ENCODE peak calls at places on chromosomes 7 and 10, in ten cellular contexts. One of them, this sample, is unnamed.

GRCh38 chr7:91634485-91635177 is 245.9 kb downstream of the MTERF1 start:
- DNase-seq in retina: no peak
- DNase-seq in body of pancreas: no peak
- DNase-seq in activated T-helper 1 cell treated with anti-CD3 and anti-CD28 coated beads, Interleukin-2, amount 50 U/mL, for 16 hours: no peak
- DNase-seq in iris pigment epithelial cell: no peak
- DNase-seq in fibroblast of mammary gland: no peak
- DNase-seq in aorta: no peak
- DNase-seq in A549: no peak
- DNase-seq in caudate nucleus: no peak
- DNase-seq in activated CD8-positive, alpha-beta memory T cell treated with anti-CD3 and anti-CD28 coated beads, Interleukin-2, amount 10 ng/mL, durations not matched to agents 7 days and 5 days: no peak
- DNase-seq in this sample: no peak

GRCh38 chr7:16670021-16670420 is 24.0 kb downstream of the BZW2 start:
- DNase-seq in retina: no peak
- DNase-seq in body of pancreas: no peak
- DNase-seq in activated T-helper 1 cell treated with anti-CD3 and anti-CD28 coated beads, Interleukin-2, amount 50 U/mL, for 16 hours: no peak
- DNase-seq in iris pigment epithelial cell: peak; percentile 74
- DNase-seq in fibroblast of mammary gland: peak; percentile 77
- DNase-seq in aorta: no peak
- DNase-seq in A549: no peak
- DNase-seq in caudate nucleus: no peak
- DNase-seq in activated CD8-positive, alpha-beta memory T cell treated with anti-CD3 and anti-CD28 coated beads, Interleukin-2, amount 10 ng/mL, durations not matched to agents 7 days and 5 days: no peak
- DNase-seq in this sample: no peak

GRCh38 chr7:116782177-116782711 is 80.1 kb upstream of the CAPZA2 start:
- DNase-seq in retina: peak; percentile 45
- DNase-seq in body of pancreas: no peak
- DNase-seq in activated T-helper 1 cell treated with anti-CD3 and anti-CD28 coated beads, Interleukin-2, amount 50 U/mL, for 16 hours: no peak
- DNase-seq in iris pigment epithelial cell: peak; percentile 82
- DNase-seq in fibroblast of mammary gland: peak; percentile 39
- DNase-seq in aorta: no peak
- DNase-seq in A549: no peak
- DNase-seq in caudate nucleus: no peak
- DNase-seq in activated CD8-positive, alpha-beta memory T cell treated with anti-CD3 and anti-CD28 coated beads, Interleukin-2, amount 10 ng/mL, durations not matched to agents 7 days and 5 days: no peak
- DNase-seq in this sample: no peak

GRCh38 chr7:5429857-5430611 is 6.4 kb upstream of the TNRC18 start:
- DNase-seq in retina: no peak
- DNase-seq in body of pancreas: peak; percentile 31
- DNase-seq in activated T-helper 1 cell treated with anti-CD3 and anti-CD28 coated beads, Interleukin-2, amount 50 U/mL, for 16 hours: no peak
- DNase-seq in iris pigment epithelial cell: peak; percentile 31
- DNase-seq in fibroblast of mammary gland: peak; percentile 49
- DNase-seq in aorta: peak; percentile 78
- DNase-seq in A549: no peak
- DNase-seq in caudate nucleus: no peak
- DNase-seq in activated CD8-positive, alpha-beta memory T cell treated with anti-CD3 and anti-CD28 coated beads, Interleukin-2, amount 10 ng/mL, durations not matched to agents 7 days and 5 days: no peak
- DNase-seq in this sample: peak; percentile 74

GRCh38 chr7:1961776-1962276 is 270.9 kb downstream of the MAD1L1 start:
- DNase-seq in retina: no peak
- DNase-seq in body of pancreas: no peak
- DNase-seq in activated T-helper 1 cell treated with anti-CD3 and anti-CD28 coated beads, Interleukin-2, amount 50 U/mL, for 16 hours: no peak
- DNase-seq in iris pigment epithelial cell: peak; percentile 93
- DNase-seq in fibroblast of mammary gland: peak; percentile 98
- DNase-seq in aorta: no peak
- DNase-seq in A549: no peak
- DNase-seq in caudate nucleus: no peak
- DNase-seq in activated CD8-positive, alpha-beta memory T cell treated with anti-CD3 and anti-CD28 coated beads, Interleukin-2, amount 10 ng/mL, durations not matched to agents 7 days and 5 days: peak; percentile 64
- DNase-seq in this sample: no peak

GRCh38 chr7:2499719-2500430 is 19.7 kb upstream of the LFNG start:
- DNase-seq in retina: peak; percentile 41
- DNase-seq in body of pancreas: no peak
- DNase-seq in activated T-helper 1 cell treated with anti-CD3 and anti-CD28 coated beads, Interleukin-2, amount 50 U/mL, for 16 hours: no peak
- DNase-seq in iris pigment epithelial cell: no peak
- DNase-seq in fibroblast of mammary gland: no peak
- DNase-seq in aorta: no peak
- DNase-seq in A549: no peak
- DNase-seq in caudate nucleus: no peak
- DNase-seq in activated CD8-positive, alpha-beta memory T cell treated with anti-CD3 and anti-CD28 coated beads, Interleukin-2, amount 10 ng/mL, durations not matched to agents 7 days and 5 days: no peak
- DNase-seq in this sample: no peak

GRCh38 chr7:91407942-91408341 is 143.7 kb downstream of the FZD1 start:
- DNase-seq in retina: no peak
- DNase-seq in body of pancreas: no peak
- DNase-seq in activated T-helper 1 cell treated with anti-CD3 and anti-CD28 coated beads, Interleukin-2, amount 50 U/mL, for 16 hours: no peak
- DNase-seq in iris pigment epithelial cell: no peak
- DNase-seq in fibroblast of mammary gland: no peak
- DNase-seq in aorta: no peak
- DNase-seq in A549: no peak
- DNase-seq in caudate nucleus: no peak
- DNase-seq in activated CD8-positive, alpha-beta memory T cell treated with anti-CD3 and anti-CD28 coated beads, Interleukin-2, amount 10 ng/mL, durations not matched to agents 7 days and 5 days: no peak
- DNase-seq in this sample: no peak

GRCh38 chr10:20858292-20859124 is 38.6 kb downstream of the NEBL start:
- DNase-seq in retina: peak; percentile 24
- DNase-seq in body of pancreas: no peak
- DNase-seq in activated T-helper 1 cell treated with anti-CD3 and anti-CD28 coated beads, Interleukin-2, amount 50 U/mL, for 16 hours: no peak
- DNase-seq in iris pigment epithelial cell: peak; percentile 48
- DNase-seq in fibroblast of mammary gland: peak; percentile 60
- DNase-seq in aorta: no peak
- DNase-seq in A549: peak; percentile 45
- DNase-seq in caudate nucleus: no peak
- DNase-seq in activated CD8-positive, alpha-beta memory T cell treated with anti-CD3 and anti-CD28 coated beads, Interleukin-2, amount 10 ng/mL, durations not matched to agents 7 days and 5 days: no peak
- DNase-seq in this sample: no peak

GRCh38 chr7:30146127-30146612 is 11.4 kb downstream of the MTURN start:
- DNase-seq in retina: peak; percentile 66
- DNase-seq in body of pancreas: no peak
- DNase-seq in activated T-helper 1 cell treated with anti-CD3 and anti-CD28 coated beads, Interleukin-2, amount 50 U/mL, for 16 hours: no peak
- DNase-seq in iris pigment epithelial cell: no peak
- DNase-seq in fibroblast of mammary gland: no peak
- DNase-seq in aorta: no peak
- DNase-seq in A549: no peak
- DNase-seq in caudate nucleus: no peak
- DNase-seq in activated CD8-positive, alpha-beta memory T cell treated with anti-CD3 and anti-CD28 coated beads, Interleukin-2, amount 10 ng/mL, durations not matched to agents 7 days and 5 days: peak; percentile 40
- DNase-seq in this sample: no peak

GRCh38 chr7:151459726-151460473 is 20.0 kb upstream of the CRYGN start:
- DNase-seq in retina: peak; percentile 88
- DNase-seq in body of pancreas: peak; percentile 80
- DNase-seq in activated T-helper 1 cell treated with anti-CD3 and anti-CD28 coated beads, Interleukin-2, amount 50 U/mL, for 16 hours: no peak
- DNase-seq in iris pigment epithelial cell: peak; percentile 81
- DNase-seq in fibroblast of mammary gland: peak; percentile 88
- DNase-seq in aorta: peak; percentile 93
- DNase-seq in A549: peak; percentile 90
- DNase-seq in caudate nucleus: no peak
- DNase-seq in activated CD8-positive, alpha-beta memory T cell treated with anti-CD3 and anti-CD28 coated beads, Interleukin-2, amount 10 ng/mL, durations not matched to agents 7 days and 5 days: no peak
- DNase-seq in this sample: peak; percentile 92

GRCh38 chr10:101959349-101959916 is 96.5 kb downstream of the ARMH3 start:
- DNase-seq in retina: no peak
- DNase-seq in body of pancreas: no peak
- DNase-seq in activated T-helper 1 cell treated with anti-CD3 and anti-CD28 coated beads, Interleukin-2, amount 50 U/mL, for 16 hours: no peak
- DNase-seq in iris pigment epithelial cell: no peak
- DNase-seq in fibroblast of mammary gland: no peak
- DNase-seq in aorta: no peak
- DNase-seq in A549: no peak
- DNase-seq in caudate nucleus: no peak
- DNase-seq in activated CD8-positive, alpha-beta memory T cell treated with anti-CD3 and anti-CD28 coated beads, Interleukin-2, amount 10 ng/mL, durations not matched to agents 7 days and 5 days: no peak
- DNase-seq in this sample: no peak

GRCh38 chr7:12092499-12093130 is 118.5 kb upstream of the TMEM106B start:
- DNase-seq in retina: no peak
- DNase-seq in body of pancreas: no peak
- DNase-seq in activated T-helper 1 cell treated with anti-CD3 and anti-CD28 coated beads, Interleukin-2, amount 50 U/mL, for 16 hours: no peak
- DNase-seq in iris pigment epithelial cell: peak; percentile 45
- DNase-seq in fibroblast of mammary gland: no peak
- DNase-seq in aorta: peak; percentile 61
- DNase-seq in A549: no peak
- DNase-seq in caudate nucleus: no peak
- DNase-seq in activated CD8-positive, alpha-beta memory T cell treated with anti-CD3 and anti-CD28 coated beads, Interleukin-2, amount 10 ng/mL, durations not matched to agents 7 days and 5 days: no peak
- DNase-seq in this sample: no peak

GRCh38 chr7:44990520-44991023 is 9.4 kb upstream of the CCM2 start:
- DNase-seq in retina: no peak
- DNase-seq in body of pancreas: peak; percentile 42
- DNase-seq in activated T-helper 1 cell treated with anti-CD3 and anti-CD28 coated beads, Interleukin-2, amount 50 U/mL, for 16 hours: no peak
- DNase-seq in iris pigment epithelial cell: peak; percentile 41
- DNase-seq in fibroblast of mammary gland: peak; percentile 87
- DNase-seq in aorta: no peak
- DNase-seq in A549: no peak
- DNase-seq in caudate nucleus: no peak
- DNase-seq in activated CD8-positive, alpha-beta memory T cell treated with anti-CD3 and anti-CD28 coated beads, Interleukin-2, amount 10 ng/mL, durations not matched to agents 7 days and 5 days: no peak
- DNase-seq in this sample: no peak

GRCh38 chr7:50781894-50782293 is 802 bp downstream of the GRB10 start:
- DNase-seq in retina: peak; percentile 51
- DNase-seq in body of pancreas: no peak
- DNase-seq in activated T-helper 1 cell treated with anti-CD3 and anti-CD28 coated beads, Interleukin-2, amount 50 U/mL, for 16 hours: no peak
- DNase-seq in iris pigment epithelial cell: no peak
- DNase-seq in fibroblast of mammary gland: no peak
- DNase-seq in aorta: no peak
- DNase-seq in A549: no peak
- DNase-seq in caudate nucleus: no peak
- DNase-seq in activated CD8-positive, alpha-beta memory T cell treated with anti-CD3 and anti-CD28 coated beads, Interleukin-2, amount 10 ng/mL, durations not matched to agents 7 days and 5 days: no peak
- DNase-seq in this sample: no peak

GRCh38 chr7:48365010-48365409 is 193.8 kb downstream of the ABCA13 start:
- DNase-seq in retina: no peak
- DNase-seq in body of pancreas: no peak
- DNase-seq in activated T-helper 1 cell treated with anti-CD3 and anti-CD28 coated beads, Interleukin-2, amount 50 U/mL, for 16 hours: no peak
- DNase-seq in iris pigment epithelial cell: no peak
- DNase-seq in fibroblast of mammary gland: peak; percentile 17
- DNase-seq in aorta: no peak
- DNase-seq in A549: no peak
- DNase-seq in caudate nucleus: no peak
- DNase-seq in activated CD8-positive, alpha-beta memory T cell treated with anti-CD3 and anti-CD28 coated beads, Interleukin-2, amount 10 ng/mL, durations not matched to agents 7 days and 5 days: no peak
- DNase-seq in this sample: no peak

GRCh38 chr7:29005829-29006228 is 47.7 kb upstream of the TRIL start:
- DNase-seq in retina: no peak
- DNase-seq in body of pancreas: no peak
- DNase-seq in activated T-helper 1 cell treated with anti-CD3 and anti-CD28 coated beads, Interleukin-2, amount 50 U/mL, for 16 hours: no peak
- DNase-seq in iris pigment epithelial cell: peak; percentile 68
- DNase-seq in fibroblast of mammary gland: peak; percentile 73
- DNase-seq in aorta: no peak
- DNase-seq in A549: peak; percentile 10
- DNase-seq in caudate nucleus: no peak
- DNase-seq in activated CD8-positive, alpha-beta memory T cell treated with anti-CD3 and anti-CD28 coated beads, Interleukin-2, amount 10 ng/mL, durations not matched to agents 7 days and 5 days: no peak
- DNase-seq in this sample: no peak

GRCh38 chr10:73097305-73097670 is 622 bp upstream of the P4HA1 start:
- DNase-seq in retina: no peak
- DNase-seq in body of pancreas: no peak
- DNase-seq in activated T-helper 1 cell treated with anti-CD3 and anti-CD28 coated beads, Interleukin-2, amount 50 U/mL, for 16 hours: no peak
- DNase-seq in iris pigment epithelial cell: no peak
- DNase-seq in fibroblast of mammary gland: no peak
- DNase-seq in aorta: no peak
- DNase-seq in A549: no peak
- DNase-seq in caudate nucleus: no peak
- DNase-seq in activated CD8-positive, alpha-beta memory T cell treated with anti-CD3 and anti-CD28 coated beads, Interleukin-2, amount 10 ng/mL, durations not matched to agents 7 days and 5 days: no peak
- DNase-seq in this sample: no peak

GRCh38 chr7:131104611-131105293 is 222.9 kb upstream of the MKLN1 start:
- DNase-seq in retina: no peak
- DNase-seq in body of pancreas: no peak
- DNase-seq in activated T-helper 1 cell treated with anti-CD3 and anti-CD28 coated beads, Interleukin-2, amount 50 U/mL, for 16 hours: no peak
- DNase-seq in iris pigment epithelial cell: peak; percentile 11
- DNase-seq in fibroblast of mammary gland: peak; percentile 69
- DNase-seq in aorta: no peak
- DNase-seq in A549: no peak
- DNase-seq in caudate nucleus: no peak
- DNase-seq in activated CD8-positive, alpha-beta memory T cell treated with anti-CD3 and anti-CD28 coated beads, Interleukin-2, amount 10 ng/mL, durations not matched to agents 7 days and 5 days: no peak
- DNase-seq in this sample: no peak

GRCh38 chr7:142582351-142582750 is 166.9 kb upstream of the PRSS1 start:
- DNase-seq in retina: no peak
- DNase-seq in body of pancreas: no peak
- DNase-seq in activated T-helper 1 cell treated with anti-CD3 and anti-CD28 coated beads, Interleukin-2, amount 50 U/mL, for 16 hours: no peak
- DNase-seq in iris pigment epithelial cell: no peak
- DNase-seq in fibroblast of mammary gland: no peak
- DNase-seq in aorta: no peak
- DNase-seq in A549: no peak
- DNase-seq in caudate nucleus: no peak
- DNase-seq in activated CD8-positive, alpha-beta memory T cell treated with anti-CD3 and anti-CD28 coated beads, Interleukin-2, amount 10 ng/mL, durations not matched to agents 7 days and 5 days: no peak
- DNase-seq in this sample: no peak

GRCh38 chr10:21860718-21861117 is 142.8 kb downstream of the DNAJC1 start:
- DNase-seq in retina: no peak
- DNase-seq in body of pancreas: no peak
- DNase-seq in activated T-helper 1 cell treated with anti-CD3 and anti-CD28 coated beads, Interleukin-2, amount 50 U/mL, for 16 hours: no peak
- DNase-seq in iris pigment epithelial cell: peak; percentile 44
- DNase-seq in fibroblast of mammary gland: peak; percentile 5
- DNase-seq in aorta: no peak
- DNase-seq in A549: no peak
- DNase-seq in caudate nucleus: no peak
- DNase-seq in activated CD8-positive, alpha-beta memory T cell treated with anti-CD3 and anti-CD28 coated beads, Interleukin-2, amount 10 ng/mL, durations not matched to agents 7 days and 5 days: no peak
- DNase-seq in this sample: no peak

GRCh38 chr7:108114117-108114841 is 15.9 kb downstream of the LAMB4 start:
- DNase-seq in retina: no peak
- DNase-seq in body of pancreas: peak; percentile 30
- DNase-seq in activated T-helper 1 cell treated with anti-CD3 and anti-CD28 coated beads, Interleukin-2, amount 50 U/mL, for 16 hours: no peak
- DNase-seq in iris pigment epithelial cell: no peak
- DNase-seq in fibroblast of mammary gland: no peak
- DNase-seq in aorta: no peak
- DNase-seq in A549: peak; percentile 35
- DNase-seq in caudate nucleus: no peak
- DNase-seq in activated CD8-positive, alpha-beta memory T cell treated with anti-CD3 and anti-CD28 coated beads, Interleukin-2, amount 10 ng/mL, durations not matched to agents 7 days and 5 days: no peak
- DNase-seq in this sample: no peak

GRCh38 chr10:119775529-119775928 is 49.7 kb downstream of the INPP5F start:
- DNase-seq in retina: no peak
- DNase-seq in body of pancreas: no peak
- DNase-seq in activated T-helper 1 cell treated with anti-CD3 and anti-CD28 coated beads, Interleukin-2, amount 50 U/mL, for 16 hours: no peak
- DNase-seq in iris pigment epithelial cell: no peak
- DNase-seq in fibroblast of mammary gland: no peak
- DNase-seq in aorta: no peak
- DNase-seq in A549: no peak
- DNase-seq in caudate nucleus: no peak
- DNase-seq in activated CD8-positive, alpha-beta memory T cell treated with anti-CD3 and anti-CD28 coated beads, Interleukin-2, amount 10 ng/mL, durations not matched to agents 7 days and 5 days: no peak
- DNase-seq in this sample: no peak

GRCh38 chr7:81865754-81866153 is 95.9 kb upstream of the HGF start:
- DNase-seq in retina: no peak
- DNase-seq in body of pancreas: no peak
- DNase-seq in activated T-helper 1 cell treated with anti-CD3 and anti-CD28 coated beads, Interleukin-2, amount 50 U/mL, for 16 hours: no peak
- DNase-seq in iris pigment epithelial cell: no peak
- DNase-seq in fibroblast of mammary gland: no peak
- DNase-seq in aorta: no peak
- DNase-seq in A549: no peak
- DNase-seq in caudate nucleus: no peak
- DNase-seq in activated CD8-positive, alpha-beta memory T cell treated with anti-CD3 and anti-CD28 coated beads, Interleukin-2, amount 10 ng/mL, durations not matched to agents 7 days and 5 days: no peak
- DNase-seq in this sample: no peak

GRCh38 chr10:20744851-20745250 is 152.3 kb downstream of the NEBL start:
- DNase-seq in retina: no peak
- DNase-seq in body of pancreas: no peak
- DNase-seq in activated T-helper 1 cell treated with anti-CD3 and anti-CD28 coated beads, Interleukin-2, amount 50 U/mL, for 16 hours: no peak
- DNase-seq in iris pigment epithelial cell: no peak
- DNase-seq in fibroblast of mammary gland: peak; percentile 33
- DNase-seq in aorta: no peak
- DNase-seq in A549: no peak
- DNase-seq in caudate nucleus: no peak
- DNase-seq in activated CD8-positive, alpha-beta memory T cell treated with anti-CD3 and anti-CD28 coated beads, Interleukin-2, amount 10 ng/mL, durations not matched to agents 7 days and 5 days: no peak
- DNase-seq in this sample: no peak

GRCh38 chr10:30820282-30820991 is 190.9 kb upstream of the LYZL2 start:
- DNase-seq in retina: no peak
- DNase-seq in body of pancreas: no peak
- DNase-seq in activated T-helper 1 cell treated with anti-CD3 and anti-CD28 coated beads, Interleukin-2, amount 50 U/mL, for 16 hours: no peak
- DNase-seq in iris pigment epithelial cell: peak; percentile 87
- DNase-seq in fibroblast of mammary gland: peak; percentile 95
- DNase-seq in aorta: no peak
- DNase-seq in A549: no peak
- DNase-seq in caudate nucleus: no peak
- DNase-seq in activated CD8-positive, alpha-beta memory T cell treated with anti-CD3 and anti-CD28 coated beads, Interleukin-2, amount 10 ng/mL, durations not matched to agents 7 days and 5 days: no peak
- DNase-seq in this sample: no peak

GRCh38 chr10:99232357-99232999 is 3.2 kb downstream of the HPSE2 start:
- DNase-seq in retina: peak; percentile 71
- DNase-seq in body of pancreas: no peak
- DNase-seq in activated T-helper 1 cell treated with anti-CD3 and anti-CD28 coated beads, Interleukin-2, amount 50 U/mL, for 16 hours: no peak
- DNase-seq in iris pigment epithelial cell: no peak
- DNase-seq in fibroblast of mammary gland: peak; percentile 8
- DNase-seq in aorta: peak; percentile 80
- DNase-seq in A549: no peak
- DNase-seq in caudate nucleus: no peak
- DNase-seq in activated CD8-positive, alpha-beta memory T cell treated with anti-CD3 and anti-CD28 coated beads, Interleukin-2, amount 10 ng/mL, durations not matched to agents 7 days and 5 days: no peak
- DNase-seq in this sample: peak; percentile 55

GRCh38 chr7:7177044-7177517 is 5.3 kb upstream of the C1GALT1 start:
- DNase-seq in retina: no peak
- DNase-seq in body of pancreas: no peak
- DNase-seq in activated T-helper 1 cell treated with anti-CD3 and anti-CD28 coated beads, Interleukin-2, amount 50 U/mL, for 16 hours: no peak
- DNase-seq in iris pigment epithelial cell: peak; percentile 88
- DNase-seq in fibroblast of mammary gland: peak; percentile 83
- DNase-seq in aorta: no peak
- DNase-seq in A549: peak; percentile 88
- DNase-seq in caudate nucleus: no peak
- DNase-seq in activated CD8-positive, alpha-beta memory T cell treated with anti-CD3 and anti-CD28 coated beads, Interleukin-2, amount 10 ng/mL, durations not matched to agents 7 days and 5 days: no peak
- DNase-seq in this sample: no peak

GRCh38 chr7:100176096-100176835 is 915 bp downstream of the GPC2 start:
- DNase-seq in retina: no peak
- DNase-seq in body of pancreas: no peak
- DNase-seq in activated T-helper 1 cell treated with anti-CD3 and anti-CD28 coated beads, Interleukin-2, amount 50 U/mL, for 16 hours: no peak
- DNase-seq in iris pigment epithelial cell: no peak
- DNase-seq in fibroblast of mammary gland: no peak
- DNase-seq in aorta: peak; percentile 59
- DNase-seq in A549: no peak
- DNase-seq in caudate nucleus: no peak
- DNase-seq in activated CD8-positive, alpha-beta memory T cell treated with anti-CD3 and anti-CD28 coated beads, Interleukin-2, amount 10 ng/mL, durations not matched to agents 7 days and 5 days: no peak
- DNase-seq in this sample: no peak